ENCODE peak calls at places on chromosome 19, in ten cellular contexts. K is IMR-90, Y is GM23248, Q is MM.1S, W is HCT116, N is PC-3, J is mammary epithelial cell, E is mesendoderm, X is astrocyte, L is mesenchymal stem cell. S is an unnamed sample. For H3K4me1, the result is how much of the 10 kb centered on the place peaks cover.

GRCh38 chr19:5891938-5892771 is 11.4 kb downstream of the NDUFA11 start:
- DNase-seq in K (peak), Y (peak), Q (no peak), W (no peak), N (peak), J (no peak), E (peak), X (peak), L (peak), S (peak)

GRCh38 chr19:58338825-58339558 is 12.2 kb downstream of the ZSCAN22 start:
- DNase-seq in K (peak), Y (peak), Q (no peak), W (no peak), N (peak), J (peak), E (peak), X (no peak), L (no peak), S (no peak)

GRCh38 chr19:17614476-17614875 is 59.0 kb downstream of the COLGALT1 start:
- DNase-seq in K (no peak), Y (no peak), Q (no peak), W (no peak), N (no peak), J (no peak), E (no peak), X (no peak), L (no peak), S (no peak)

GRCh38 chr19:33410915-33411401 is 37.4 kb downstream of the CEBPG start:
- DNase-seq in K (no peak), Y (no peak), Q (no peak), W (no peak), N (no peak), J (no peak), E (no peak), X (no peak), L (no peak), S (no peak)

GRCh38 chr19:11657307-11657706 is 60.0 kb downstream of the ZNF627 start:
- DNase-seq in K (no peak), Y (no peak), Q (no peak), W (no peak), N (no peak), J (no peak), E (peak), X (no peak), L (no peak), S (peak)

GRCh38 chr19:28103916-28104315 is 1109.0 kb downstream of the UQCRFS1 start:
- DNase-seq in K (no peak), Y (no peak), Q (no peak), W (no peak), N (no peak), J (no peak), E (peak), X (no peak), L (no peak), S (no peak)

GRCh38 chr19:47049307-47049700 is 880 bp upstream of the TMEM160 start:
- DNase-seq in K (peak), Y (peak), Q (no peak), W (no peak), N (peak), J (no peak), E (peak), X (peak), L (no peak), S (no peak)

GRCh38 chr19:38233740-38234251 is 9.8 kb upstream of the DPF1 start:
- DNase-seq in K (peak), Y (peak), Q (peak), W (peak), N (peak), J (peak), E (peak), X (no peak), L (peak), S (peak)

GRCh38 chr19:18657590-18658365 is 20.9 kb downstream of the KLHL26 start:
- DNase-seq in K (peak), Y (peak), Q (no peak), W (no peak), N (no peak), J (no peak), E (peak), X (peak), L (peak), S (no peak)

GRCh38 chr19:17606786-17607185 is 51.3 kb downstream of the COLGALT1 start:
- DNase-seq in K (no peak), Y (no peak), Q (no peak), W (no peak), N (no peak), J (no peak), E (peak), X (no peak), L (no peak), S (no peak)

GRCh38 chr19:42313096-42313839 is at the start of gene TMEM145:
- DNase-seq in K (peak), Y (peak), Q (peak), W (no peak), N (no peak), J (peak), E (peak), X (peak), L (peak), S (no peak)

GRCh38 chr19:35856001-35856400 is 710 bp upstream of the KIRREL2 start:
- DNase-seq in K (no peak), Y (no peak), Q (no peak), W (no peak), N (no peak), J (no peak), E (no peak), X (no peak), L (no peak), S (no peak)

GRCh38 chr19:29662604-29663404 is 2.5 kb upstream of the PLEKHF1 start:
- DNase-seq in K (peak), Y (peak), Q (no peak), W (no peak), N (peak), J (peak), E (peak), X (peak), L (peak), S (peak)

GRCh38 chr19:873084-874019 is 13.9 kb downstream of the CFD start:
- DNase-seq in K (peak), Y (peak), Q (peak), W (peak), N (no peak), J (peak), E (peak), X (peak), L (peak), S (peak)

GRCh38 chr19:41031926-41032325 is 40.8 kb downstream of the CYP2B6 start:
- DNase-seq in K (no peak), Y (peak), Q (no peak), W (no peak), N (peak), J (peak), E (no peak), X (no peak), L (no peak), S (no peak)

GRCh38 chr19:405138-405965 is 3.6 kb downstream of the C2CD4C start:
- DNase-seq in K (no peak), Y (no peak), Q (no peak), W (no peak), N (no peak), J (no peak), E (no peak), X (no peak), L (no peak), S (peak)

GRCh38 chr19:38850976-38851621 is 1.3 kb upstream of the HNRNPL start:
- DNase-seq in K (no peak), Y (peak), Q (no peak), W (no peak), N (no peak), J (no peak), E (peak), X (no peak), L (no peak), S (peak)

GRCh38 chr19:48290923-48291700 is 21.2 kb downstream of the ZNF114 start:
- DNase-seq in K (peak), Y (peak), Q (peak), W (no peak), N (peak), J (peak), E (peak), X (peak), L (peak), S (peak)

GRCh38 chr19:16084067-16084685 is 7.9 kb downstream of the TPM4 start:
- DNase-seq in K (no peak), Y (no peak), Q (no peak), W (no peak), N (no peak), J (no peak), E (no peak), X (no peak), L (no peak), S (no peak)

GRCh38 chr19:3114811-3115210 is 20.6 kb downstream of the GNA11 start:
- DNase-seq in K (no peak), Y (no peak), Q (no peak), W (no peak), N (no peak), J (no peak), E (no peak), X (no peak), L (no peak), S (no peak)

GRCh38 chr19:15379996-15380647 is 535 bp upstream of the AKAP8 start:
- DNase-seq in K (peak), Y (peak), Q (peak), W (peak), N (peak), J (peak), E (peak), X (peak), L (peak), S (peak)

GRCh38 chr19:8366961-8367326 is 3.0 kb downstream of the ANGPTL4 start:
- DNase-seq in K (no peak), Y (peak), Q (no peak), W (no peak), N (no peak), J (no peak), E (no peak), X (peak), L (no peak), S (no peak)
- H3K4me1 ChIP-seq in K (under half), Y (under half), Q (under half), W (half or more), N (under half), J (under half), E (under half), X (under half), L (half or more), S (under half)

GRCh38 chr19:56837492-56837891 is 3.0 kb downstream of the PEG3 start:
- DNase-seq in K (no peak), Y (peak), Q (no peak), W (no peak), N (peak), J (peak), E (peak), X (no peak), L (no peak), S (peak)

GRCh38 chr19:56838930-56839664 is 1.4 kb downstream of the PEG3 start:
- DNase-seq in K (no peak), Y (peak), Q (no peak), W (no peak), N (peak), J (peak), E (peak), X (peak), L (no peak), S (peak)

GRCh38 chr19:56838680-56838929 is 1.9 kb downstream of the PEG3 start:
- DNase-seq in K (no peak), Y (no peak), Q (no peak), W (no peak), N (no peak), J (no peak), E (no peak), X (no peak), L (no peak), S (no peak)

GRCh38 chr19:56837004-56837403 is 3.5 kb downstream of the PEG3 start:
- DNase-seq in K (no peak), Y (peak), Q (no peak), W (no peak), N (peak), J (no peak), E (peak), X (no peak), L (no peak), S (no peak)

DNA sequence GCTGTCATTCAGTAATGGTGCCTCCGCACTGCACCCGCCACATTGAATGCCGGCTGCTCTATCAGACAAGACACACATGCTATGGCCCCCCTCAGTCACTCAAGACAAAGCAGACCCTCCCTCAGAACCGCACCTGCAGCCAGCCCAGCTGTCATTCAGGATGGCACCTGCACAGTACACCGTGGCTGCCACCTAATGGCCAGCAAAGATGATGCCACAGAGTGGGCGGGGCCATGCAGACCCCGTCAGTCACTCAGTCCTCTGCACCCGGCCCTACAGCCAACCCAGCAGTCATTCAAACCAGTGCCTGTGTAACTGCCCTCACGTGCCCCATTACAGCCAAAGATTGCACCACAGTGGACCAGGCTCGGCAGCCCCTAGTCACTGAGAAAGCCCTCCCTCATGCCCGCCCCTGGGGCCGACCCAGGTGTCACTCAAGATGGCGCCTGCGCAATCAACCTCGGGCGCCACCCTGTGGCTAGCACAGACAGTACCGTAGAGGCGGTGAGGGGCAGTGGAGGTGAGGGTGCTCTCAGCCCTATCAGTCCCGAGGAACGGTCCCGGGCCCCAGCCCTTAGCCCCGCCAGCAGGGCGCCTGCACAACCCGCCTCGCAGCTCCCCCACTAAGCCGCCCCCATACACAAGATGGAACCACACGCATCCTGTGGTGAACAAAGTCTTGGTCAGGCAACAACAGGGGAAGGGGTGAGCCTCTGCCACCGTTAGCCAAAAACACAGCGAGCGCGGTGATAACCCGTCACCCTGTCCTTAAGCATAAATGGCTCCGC is 2.4 kb downstream of the PEG3 start:
- DNase-seq in K (no peak), Y (peak), Q (no peak), W (no peak), N (peak), J (peak), E (peak), X (no peak), L (no peak), S (peak)
- H3K4me3 ChIP-seq in K (no peak), Y (peak), Q (no peak), W (no peak), N (peak), J (no peak), E (peak), X (peak), L (peak), S (peak)

GRCh38 chr19:45182758-45183157 is 4.2 kb downstream of the BLOC1S3 start:
- DNase-seq in K (no peak), Y (no peak), Q (no peak), W (no peak), N (peak), J (peak), E (no peak), X (no peak), L (no peak), S (peak)
- H3K9ac ChIP-seq in K (no peak), Y (no peak), Q (no peak), W (no peak), N (no peak), J (no peak), E (no peak), X (no peak), L (no peak), S (no peak)

DNA sequence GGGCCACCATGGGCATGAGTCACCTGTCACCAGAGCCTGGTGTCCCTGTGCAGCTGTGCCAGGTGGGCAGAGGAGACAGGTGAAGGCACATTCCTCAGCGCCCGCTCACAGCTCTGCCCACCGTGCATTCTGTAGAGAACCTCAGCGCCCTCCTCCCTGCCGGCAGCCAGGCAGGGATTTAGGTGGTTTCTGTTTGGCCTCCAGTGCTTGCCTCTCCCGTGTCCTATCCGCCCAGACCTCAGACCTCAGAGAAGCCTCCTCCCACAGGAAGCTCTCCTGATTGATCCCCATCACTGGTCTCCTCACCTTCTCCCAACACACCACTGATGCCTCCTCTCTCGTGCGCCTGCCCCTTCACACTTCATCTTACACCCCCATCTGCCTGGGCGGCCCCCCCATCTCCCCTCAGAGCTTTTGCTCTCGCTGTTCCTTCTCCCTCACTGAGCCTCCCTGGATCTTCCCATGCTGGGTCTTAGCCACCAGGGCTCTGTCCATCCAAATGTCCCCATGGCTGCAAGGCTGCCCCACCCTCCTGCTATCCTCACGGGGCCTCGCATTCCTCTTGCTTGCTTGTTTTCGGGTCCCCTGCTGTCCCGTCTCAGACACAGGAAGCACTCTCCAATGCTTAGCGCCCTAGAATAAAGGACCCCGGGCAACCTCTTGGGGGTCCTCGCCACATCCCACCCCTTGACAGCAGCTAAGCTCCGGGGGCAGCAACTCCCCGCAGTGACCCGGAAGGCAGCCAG is 23.9 kb downstream of the SH3GL1 start:
- DNase-seq in K (no peak), Y (no peak), Q (no peak), W (no peak), N (peak), J (peak), E (no peak), X (no peak), L (no peak), S (no peak)
- H3K4me1 ChIP-seq in K (half or more), Y (half or more), Q (under half), W (half or more), N (half or more), J (half or more), E (under half), X (half or more), L (half or more), S (under half)

GRCh38 chr19:12891553-12892021 is 627 bp downstream of the GCDH start:
- DNase-seq in K (no peak), Y (no peak), Q (peak), W (no peak), N (peak), J (no peak), E (peak), X (no peak), L (no peak), S (no peak)
- H3K4me3 ChIP-seq in K (peak), Y (peak), Q (peak), W (peak), N (peak), J (peak), E (peak), X (peak), L (peak), S (peak)

GRCh38 chr19:10624585-10624984 is 768 bp upstream of the SLC44A2 start:
- DNase-seq in K (no peak), Y (no peak), Q (no peak), W (no peak), N (no peak), J (no peak), E (no peak), X (no peak), L (no peak), S (peak)
- H3K9ac ChIP-seq in K (no peak), Y (peak), Q (no peak), W (peak), N (peak), J (no peak), E (no peak), X (peak), L (peak), S (peak)

DNA sequence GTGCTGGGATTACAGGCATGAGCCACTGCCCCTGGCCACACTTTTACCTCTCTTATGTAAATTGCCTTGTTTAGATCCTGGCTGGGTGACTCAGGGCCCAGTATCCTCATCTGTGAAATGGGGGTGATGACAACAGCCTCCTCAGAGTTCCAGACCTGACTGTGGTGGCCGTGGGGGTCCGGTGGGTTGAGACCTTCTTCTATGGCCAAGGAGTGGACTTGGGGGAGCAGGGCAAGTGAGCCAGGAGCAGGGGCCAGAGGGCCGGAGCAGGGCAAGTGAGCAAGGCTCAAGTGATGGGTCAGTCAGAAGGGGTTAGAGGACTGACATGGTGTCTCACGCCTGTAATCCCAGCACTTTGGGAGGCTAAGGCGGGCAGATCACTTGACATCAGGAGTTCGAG is 28.7 kb upstream of the ADGRE5 start:
- DNase-seq in K (no peak), Y (no peak), Q (no peak), W (no peak), N (no peak), J (no peak), E (no peak), X (no peak), L (no peak), S (no peak)
- H3K4me1 ChIP-seq in K (under half), Y (under half), Q (under half), W (half or more), N (under half), J (under half), E (under half), X (under half), L (under half), S (under half)

GRCh38 chr19:55909801-55910200 is 22.3 kb downstream of the NLRP13 start:
- DNase-seq in K (no peak), Y (no peak), Q (no peak), W (no peak), N (no peak), J (no peak), E (no peak), X (no peak), L (no peak), S (no peak)
- H3K4me3 ChIP-seq in K (no peak), Y (no peak), Q (no peak), W (no peak), N (no peak), J (no peak), E (no peak), X (no peak), L (no peak), S (no peak)